ENCODE peak calls at places on chromosomes 2 and 18, in six cellular contexts. One of them, this sample, is unnamed.

GRCh38 chr2:171522057-171522803 is at the start of gene CYBRD1:
- DNase-seq in RWPE2: peak
- DNase-seq in adrenal gland: peak
- DNase-seq in Peyer's patch: peak
- DNase-seq in progenitor cell of endocrine pancreas: peak
- DNase-seq in mesothelial cell of epicardium: peak
- DNase-seq in this sample: peak

GRCh38 chr2:85324639-85325465 is 2.9 kb downstream of the TGOLN2 start:
- DNase-seq in RWPE2: no peak
- DNase-seq in adrenal gland: no peak
- DNase-seq in Peyer's patch: peak
- DNase-seq in progenitor cell of endocrine pancreas: no peak
- DNase-seq in mesothelial cell of epicardium: no peak
- DNase-seq in this sample: no peak

GRCh38 chr2:237253046-237253723 is 160.8 kb downstream of the COL6A3 start:
- DNase-seq in RWPE2: no peak
- DNase-seq in adrenal gland: no peak
- DNase-seq in Peyer's patch: no peak
- DNase-seq in progenitor cell of endocrine pancreas: no peak
- DNase-seq in mesothelial cell of epicardium: no peak
- DNase-seq in this sample: no peak

GRCh38 chr18:449374-449773 is 51.1 kb downstream of the COLEC12 start:
- DNase-seq in RWPE2: no peak
- DNase-seq in adrenal gland: peak
- DNase-seq in Peyer's patch: no peak
- DNase-seq in progenitor cell of endocrine pancreas: no peak
- DNase-seq in mesothelial cell of epicardium: no peak
- DNase-seq in this sample: no peak

GRCh38 chr18:12255626-12256026 is 1.5 kb downstream of the CIDEA start:
- DNase-seq in RWPE2: no peak
- DNase-seq in adrenal gland: no peak
- DNase-seq in Peyer's patch: no peak
- DNase-seq in progenitor cell of endocrine pancreas: no peak
- DNase-seq in mesothelial cell of epicardium: no peak
- DNase-seq in this sample: no peak

GRCh38 chr2:25497862-25498407 is 156.2 kb upstream of the DNMT3A start:
- DNase-seq in RWPE2: no peak
- DNase-seq in adrenal gland: no peak
- DNase-seq in Peyer's patch: no peak
- DNase-seq in progenitor cell of endocrine pancreas: no peak
- DNase-seq in mesothelial cell of epicardium: no peak
- DNase-seq in this sample: no peak

GRCh38 chr2:28273751-28274150 is 118.9 kb upstream of the FOSL2 start:
- DNase-seq in RWPE2: no peak
- DNase-seq in adrenal gland: no peak
- DNase-seq in Peyer's patch: no peak
- DNase-seq in progenitor cell of endocrine pancreas: no peak
- DNase-seq in mesothelial cell of epicardium: no peak
- DNase-seq in this sample: no peak

GRCh38 chr2:45412754-45413379 is 198.2 kb downstream of the SRBD1 start:
- DNase-seq in RWPE2: no peak
- DNase-seq in adrenal gland: no peak
- DNase-seq in Peyer's patch: no peak
- DNase-seq in progenitor cell of endocrine pancreas: no peak
- DNase-seq in mesothelial cell of epicardium: no peak
- DNase-seq in this sample: no peak

GRCh38 chr2:43104763-43105162 is 121.6 kb downstream of the ZFP36L2 start:
- DNase-seq in RWPE2: no peak
- DNase-seq in adrenal gland: no peak
- DNase-seq in Peyer's patch: no peak
- DNase-seq in progenitor cell of endocrine pancreas: no peak
- DNase-seq in mesothelial cell of epicardium: no peak
- DNase-seq in this sample: no peak

GRCh38 chr2:9408641-9409151 is 14.6 kb downstream of the ITGB1BP1 start:
- DNase-seq in RWPE2: no peak
- DNase-seq in adrenal gland: peak
- DNase-seq in Peyer's patch: no peak
- DNase-seq in progenitor cell of endocrine pancreas: no peak
- DNase-seq in mesothelial cell of epicardium: no peak
- DNase-seq in this sample: no peak

GRCh38 chr2:88481937-88482336 is 29.4 kb upstream of the FOXI3 start:
- DNase-seq in RWPE2: no peak
- DNase-seq in adrenal gland: no peak
- DNase-seq in Peyer's patch: no peak
- DNase-seq in progenitor cell of endocrine pancreas: no peak
- DNase-seq in mesothelial cell of epicardium: no peak
- DNase-seq in this sample: no peak

GRCh38 chr2:37350034-37350433 is 5.6 kb downstream of the QPCT start:
- DNase-seq in RWPE2: no peak
- DNase-seq in adrenal gland: no peak
- DNase-seq in Peyer's patch: no peak
- DNase-seq in progenitor cell of endocrine pancreas: no peak
- DNase-seq in mesothelial cell of epicardium: no peak
- DNase-seq in this sample: no peak

GRCh38 chr2:66440692-66441091 is 5.8 kb downstream of the MEIS1 start:
- DNase-seq in RWPE2: no peak
- DNase-seq in adrenal gland: peak
- DNase-seq in Peyer's patch: peak
- DNase-seq in progenitor cell of endocrine pancreas: no peak
- DNase-seq in mesothelial cell of epicardium: no peak
- DNase-seq in this sample: no peak

GRCh38 chr2:14632133-14632936 is at the start of gene LRATD1:
- DNase-seq in RWPE2: peak
- DNase-seq in adrenal gland: peak
- DNase-seq in Peyer's patch: peak
- DNase-seq in progenitor cell of endocrine pancreas: peak
- DNase-seq in mesothelial cell of epicardium: peak
- DNase-seq in this sample: peak

GRCh38 chr2:26605195-26605968 is 35.8 kb downstream of the CIB4 start:
- DNase-seq in RWPE2: peak
- DNase-seq in adrenal gland: peak
- DNase-seq in Peyer's patch: no peak
- DNase-seq in progenitor cell of endocrine pancreas: peak
- DNase-seq in mesothelial cell of epicardium: no peak
- DNase-seq in this sample: peak

GRCh38 chr2:75157435-75157834 is 41.9 kb downstream of the TACR1 start:
- DNase-seq in RWPE2: no peak
- DNase-seq in adrenal gland: no peak
- DNase-seq in Peyer's patch: no peak
- DNase-seq in progenitor cell of endocrine pancreas: no peak
- DNase-seq in mesothelial cell of epicardium: no peak
- DNase-seq in this sample: no peak

GRCh38 chr18:43078485-43079092 is 36.9 kb downstream of the RIT2 start:
- DNase-seq in RWPE2: no peak
- DNase-seq in adrenal gland: no peak
- DNase-seq in Peyer's patch: no peak
- DNase-seq in progenitor cell of endocrine pancreas: no peak
- DNase-seq in mesothelial cell of epicardium: no peak
- DNase-seq in this sample: no peak

GRCh38 chr2:112345030-112346027 is 69.9 kb downstream of the ZC3H6 start:
- DNase-seq in RWPE2: no peak
- DNase-seq in adrenal gland: no peak
- DNase-seq in Peyer's patch: no peak
- DNase-seq in progenitor cell of endocrine pancreas: no peak
- DNase-seq in mesothelial cell of epicardium: no peak
- DNase-seq in this sample: no peak

GRCh38 chr18:56217406-56217805 is 421.0 kb downstream of the TXNL1 start:
- DNase-seq in RWPE2: no peak
- DNase-seq in adrenal gland: no peak
- DNase-seq in Peyer's patch: no peak
- DNase-seq in progenitor cell of endocrine pancreas: no peak
- DNase-seq in mesothelial cell of epicardium: no peak
- DNase-seq in this sample: no peak

GRCh38 chr2:41940715-41941114 is 107.1 kb upstream of the PKDCC start:
- DNase-seq in RWPE2: no peak
- DNase-seq in adrenal gland: no peak
- DNase-seq in Peyer's patch: no peak
- DNase-seq in progenitor cell of endocrine pancreas: no peak
- DNase-seq in mesothelial cell of epicardium: no peak
- DNase-seq in this sample: no peak

GRCh38 chr2:63056309-63057065 is 5.9 kb downstream of the OTX1 start:
- DNase-seq in RWPE2: no peak
- DNase-seq in adrenal gland: no peak
- DNase-seq in Peyer's patch: peak
- DNase-seq in progenitor cell of endocrine pancreas: no peak
- DNase-seq in mesothelial cell of epicardium: no peak
- DNase-seq in this sample: no peak

GRCh38 chr18:6877288-6877687 is 147.8 kb downstream of the ARHGAP28 start:
- DNase-seq in RWPE2: no peak
- DNase-seq in adrenal gland: no peak
- DNase-seq in Peyer's patch: no peak
- DNase-seq in progenitor cell of endocrine pancreas: no peak
- DNase-seq in mesothelial cell of epicardium: no peak
- DNase-seq in this sample: no peak

GRCh38 chr18:22694954-22695353 is 238.2 kb upstream of the RBBP8 start:
- DNase-seq in RWPE2: peak
- DNase-seq in adrenal gland: peak
- DNase-seq in Peyer's patch: no peak
- DNase-seq in progenitor cell of endocrine pancreas: no peak
- DNase-seq in mesothelial cell of epicardium: no peak
- DNase-seq in this sample: no peak

GRCh38 chr2:65064728-65065552 is 8.7 kb downstream of the CEP68 start:
- DNase-seq in RWPE2: no peak
- DNase-seq in adrenal gland: peak
- DNase-seq in Peyer's patch: no peak
- DNase-seq in progenitor cell of endocrine pancreas: no peak
- DNase-seq in mesothelial cell of epicardium: no peak
- DNase-seq in this sample: no peak

GRCh38 chr2:37318401-37318800 is 6.2 kb downstream of the PRKD3 start:
- DNase-seq in RWPE2: no peak
- DNase-seq in adrenal gland: no peak
- DNase-seq in Peyer's patch: no peak
- DNase-seq in progenitor cell of endocrine pancreas: no peak
- DNase-seq in mesothelial cell of epicardium: no peak
- DNase-seq in this sample: no peak

GRCh38 chr2:127737892-127738291 is 36.6 kb downstream of the SFT2D3 start:
- DNase-seq in RWPE2: no peak
- DNase-seq in adrenal gland: no peak
- DNase-seq in Peyer's patch: no peak
- DNase-seq in progenitor cell of endocrine pancreas: no peak
- DNase-seq in mesothelial cell of epicardium: no peak
- DNase-seq in this sample: no peak

GRCh38 chr2:159138642-159139182 is 147.8 kb downstream of the WDSUB1 start:
- DNase-seq in RWPE2: no peak
- DNase-seq in adrenal gland: no peak
- DNase-seq in Peyer's patch: no peak
- DNase-seq in progenitor cell of endocrine pancreas: no peak
- DNase-seq in mesothelial cell of epicardium: no peak
- DNase-seq in this sample: no peak
- TF ChIP-seq CTCF in RWPE2: no peak
- TF ChIP-seq CTCF in adrenal gland: no peak
- TF ChIP-seq CTCF in Peyer's patch: no peak
- TF ChIP-seq CTCF in progenitor cell of endocrine pancreas: no peak
- TF ChIP-seq CTCF in mesothelial cell of epicardium: no peak
- TF ChIP-seq CTCF in this sample: no peak

DNA sequence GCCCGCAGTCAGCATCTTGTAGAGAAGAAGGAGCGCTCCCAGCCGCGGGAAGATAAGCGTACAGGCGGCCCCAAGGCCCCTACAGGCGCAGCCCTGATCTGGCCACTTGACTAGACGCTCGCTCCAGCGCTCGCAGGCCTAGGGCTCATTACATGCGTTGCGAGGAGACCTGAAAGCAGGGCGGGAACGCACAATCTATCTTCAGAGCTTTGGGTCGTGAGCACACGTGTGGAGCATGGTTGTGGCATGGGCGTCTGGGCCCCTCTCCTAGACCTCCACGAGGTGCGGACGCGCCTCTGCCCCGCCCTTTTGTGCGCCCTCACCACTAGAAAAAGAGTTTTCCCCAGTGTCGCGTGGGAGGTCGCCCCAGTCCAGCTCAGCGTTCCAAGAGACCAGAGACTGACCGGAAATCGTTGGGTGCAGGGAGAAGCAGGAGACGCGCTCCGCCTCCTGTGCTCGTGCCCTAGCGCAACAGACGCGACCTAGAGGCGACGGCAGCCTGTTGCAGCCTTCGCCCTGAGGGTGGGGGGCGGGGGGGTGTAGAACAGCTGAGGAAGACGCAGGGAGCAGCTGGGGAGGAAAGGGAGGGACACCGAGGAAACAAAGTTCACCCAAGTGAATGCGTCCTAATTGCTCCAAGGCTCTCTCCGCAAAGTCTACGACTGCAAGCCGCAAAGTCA is 12.6 kb downstream of the NR4A2 start:
- DNase-seq in RWPE2: no peak
- DNase-seq in adrenal gland: no peak
- DNase-seq in Peyer's patch: peak
- DNase-seq in progenitor cell of endocrine pancreas: no peak
- DNase-seq in mesothelial cell of epicardium: no peak
- DNase-seq in this sample: no peak
- TF ChIP-seq CTCF in RWPE2: no peak
- TF ChIP-seq CTCF in adrenal gland: no peak
- TF ChIP-seq CTCF in Peyer's patch: no peak
- TF ChIP-seq CTCF in progenitor cell of endocrine pancreas: no peak
- TF ChIP-seq CTCF in mesothelial cell of epicardium: no peak
- TF ChIP-seq CTCF in this sample: peak

GRCh38 chr2:675051-675450 is 2.2 kb downstream of the TMEM18 start:
- DNase-seq in RWPE2: no peak
- DNase-seq in adrenal gland: peak
- DNase-seq in Peyer's patch: no peak
- DNase-seq in progenitor cell of endocrine pancreas: no peak
- DNase-seq in mesothelial cell of epicardium: no peak
- DNase-seq in this sample: no peak

GRCh38 chr2:675460-675859 is 1.7 kb downstream of the TMEM18 start:
- DNase-seq in RWPE2: no peak
- DNase-seq in adrenal gland: peak
- DNase-seq in Peyer's patch: no peak
- DNase-seq in progenitor cell of endocrine pancreas: no peak
- DNase-seq in mesothelial cell of epicardium: no peak
- DNase-seq in this sample: no peak

GRCh38 chr2:676647-677055 is 555 bp downstream of the TMEM18 start:
- DNase-seq in RWPE2: peak
- DNase-seq in adrenal gland: peak
- DNase-seq in Peyer's patch: peak
- DNase-seq in progenitor cell of endocrine pancreas: peak
- DNase-seq in mesothelial cell of epicardium: peak
- DNase-seq in this sample: peak

GRCh38 chr2:677056-677949 is at the start of gene TMEM18:
- DNase-seq in RWPE2: peak
- DNase-seq in adrenal gland: peak
- DNase-seq in Peyer's patch: no peak
- DNase-seq in progenitor cell of endocrine pancreas: no peak
- DNase-seq in mesothelial cell of epicardium: no peak
- DNase-seq in this sample: no peak

GRCh38 chr2:675982-676646 is 1.1 kb downstream of the TMEM18 start:
- DNase-seq in RWPE2: no peak
- DNase-seq in adrenal gland: peak
- DNase-seq in Peyer's patch: peak
- DNase-seq in progenitor cell of endocrine pancreas: peak
- DNase-seq in mesothelial cell of epicardium: no peak
- DNase-seq in this sample: no peak
- TF ChIP-seq CTCF in RWPE2: peak
- TF ChIP-seq CTCF in adrenal gland: peak
- TF ChIP-seq CTCF in Peyer's patch: no peak
- TF ChIP-seq CTCF in progenitor cell of endocrine pancreas: peak
- TF ChIP-seq CTCF in mesothelial cell of epicardium: no peak
- TF ChIP-seq CTCF in this sample: peak

DNA sequence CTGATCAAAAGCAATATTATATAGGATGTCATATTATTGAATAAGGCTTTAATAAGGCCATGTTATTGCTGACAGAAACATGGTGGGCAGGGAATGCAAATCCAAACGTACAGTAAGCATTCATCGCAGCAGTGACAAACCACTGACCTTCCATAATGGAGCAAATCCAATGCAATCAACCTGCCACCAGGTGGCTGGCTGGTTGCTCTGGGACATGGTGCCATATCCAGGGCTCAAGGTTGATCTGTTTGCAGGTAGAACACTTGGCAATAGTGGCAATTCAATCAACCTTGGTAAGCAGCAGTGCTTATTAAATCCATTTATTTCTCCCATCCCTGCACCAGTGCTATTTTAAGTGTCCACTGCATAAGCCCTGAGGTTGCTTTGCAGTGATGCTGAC is 75.4 kb downstream of the CERKL start:
- DNase-seq in RWPE2: no peak
- DNase-seq in adrenal gland: no peak
- DNase-seq in Peyer's patch: no peak
- DNase-seq in progenitor cell of endocrine pancreas: no peak
- DNase-seq in mesothelial cell of epicardium: no peak
- DNase-seq in this sample: no peak
- TF ChIP-seq CTCF in RWPE2: no peak
- TF ChIP-seq CTCF in adrenal gland: no peak
- TF ChIP-seq CTCF in Peyer's patch: no peak
- TF ChIP-seq CTCF in progenitor cell of endocrine pancreas: peak
- TF ChIP-seq CTCF in mesothelial cell of epicardium: no peak
- TF ChIP-seq CTCF in this sample: peak